ENCODE peak calls at places on chromosome X, in seven cellular contexts. R is CD8-positive, alpha-beta memory T cell; L is astrocyte of the spinal cord; B is RCC 7860; F is HFFc6; J is A549; P is body of pancreas. O is an unnamed sample.

GRCh38 chrX:68650491-68650890 is 3.0 kb downstream of the STARD8 start:
- DNase-seq in R (no peak), L (peak), B (peak), F (peak), J (no peak), P (no peak), O (no peak)

GRCh38 chrX:41329101-41329500 is 4.9 kb upstream of the DDX3X start:
- DNase-seq in R (no peak), L (no peak), B (no peak), F (no peak), J (no peak), P (no peak), O (no peak)

GRCh38 chrX:8091526-8091925 is 79.5 kb downstream of the VCX2 start:
- DNase-seq in R (no peak), L (no peak), B (no peak), F (no peak), J (no peak), P (no peak), O (no peak)

GRCh38 chrX:70979136-70979762 is 48.4 kb upstream of the SLC7A3 start:
- DNase-seq in R (no peak), L (peak), B (no peak), F (peak), J (peak), P (no peak), O (peak)

GRCh38 chrX:54479471-54480122 is 16.4 kb downstream of the FGD1 start:
- DNase-seq in R (no peak), L (no peak), B (no peak), F (no peak), J (no peak), P (no peak), O (no peak)

GRCh38 chrX:19709812-19710518 is 177.4 kb downstream of the SH3KBP1 start:
- DNase-seq in R (no peak), L (peak), B (peak), F (peak), J (peak), P (no peak), O (peak)

GRCh38 chrX:23937100-23937499 is 29.3 kb downstream of the CXorf58 start:
- DNase-seq in R (no peak), L (no peak), B (no peak), F (no peak), J (peak), P (no peak), O (no peak)

GRCh38 chrX:71496476-71496875 is 36.4 kb upstream of the OGT start:
- DNase-seq in R (no peak), L (no peak), B (no peak), F (no peak), J (no peak), P (no peak), O (no peak)

GRCh38 chrX:31423575-31424284 is 351.9 kb upstream of the FTHL17 start:
- DNase-seq in R (no peak), L (peak), B (peak), F (peak), J (peak), P (peak), O (peak)

GRCh38 chrX:143306991-143307965 is 210.0 kb downstream of the SPANXN3 start:
- DNase-seq in R (no peak), L (no peak), B (no peak), F (no peak), J (no peak), P (peak), O (no peak)

GRCh38 chrX:86171366-86171765 is 23.1 kb downstream of the DACH2 start:
- DNase-seq in R (no peak), L (peak), B (no peak), F (peak), J (peak), P (peak), O (no peak)

GRCh38 chrX:47228550-47229270 is 4.1 kb upstream of the USP11 start:
- DNase-seq in R (no peak), L (no peak), B (no peak), F (no peak), J (no peak), P (no peak), O (no peak)

GRCh38 chrX:81286608-81287007 is 84.7 kb downstream of the SH3BGRL start:
- DNase-seq in R (no peak), L (no peak), B (no peak), F (no peak), J (no peak), P (no peak), O (no peak)

GRCh38 chrX:97672138-97672537 is 788.4 kb downstream of the RPA4 start:
- DNase-seq in R (no peak), L (no peak), B (no peak), F (no peak), J (no peak), P (peak), O (no peak)

GRCh38 chrX:133297284-133297683 is 79.1 kb upstream of the TFDP3 start:
- DNase-seq in R (no peak), L (peak), B (peak), F (no peak), J (no peak), P (no peak), O (peak)

GRCh38 chrX:96909291-96909690 is 25.6 kb downstream of the RPA4 start:
- DNase-seq in R (no peak), L (peak), B (no peak), F (no peak), J (no peak), P (no peak), O (no peak)

GRCh38 chrX:12309733-12310054 is 171.4 kb downstream of the FRMPD4 start:
- DNase-seq in R (no peak), L (no peak), B (no peak), F (no peak), J (peak), P (no peak), O (no peak)

GRCh38 chrX:30973784-30974427 is 84.9 kb upstream of the TAB3 start:
- DNase-seq in R (no peak), L (no peak), B (no peak), F (no peak), J (no peak), P (no peak), O (no peak)

GRCh38 chrX:37553476-37553875 is 18.0 kb upstream of the LANCL3 start:
- DNase-seq in R (no peak), L (no peak), B (no peak), F (no peak), J (no peak), P (no peak), O (no peak)